ENCODE peak calls at places on chromosomes 2 and 18, in six cellular contexts. One of them, this sample, is unnamed.

GRCh38 chr2:11967946-11968465 is 221.6 kb downstream of the LPIN1 start:
- DNase-seq in HuH-7.5: no peak
- DNase-seq in glutamatergic neuron: no peak
- DNase-seq in EL: peak; percentile 36
- DNase-seq in Kasumi-1: no peak
- DNase-seq in activated gamma-delta T cell treated with Interleukin-2 at 50 U/mL for 16 hours: no peak
- DNase-seq in this sample: no peak

GRCh38 chr2:128626758-128627515 is 308.3 kb upstream of the HS6ST1 start:
- DNase-seq in EL: no peak
- DNase-seq in glutamatergic neuron: peak; percentile 64
- DNase-seq in activated gamma-delta T cell treated with Interleukin-2 at 50 U/mL for 16 hours: no peak
- DNase-seq in Kasumi-1: no peak
- DNase-seq in HuH-7.5: no peak
- DNase-seq in this sample: no peak

GRCh38 chr2:238728322-238729260 is 119.3 kb upstream of the TWIST2 start:
- DNase-seq in activated gamma-delta T cell treated with Interleukin-2 at 50 U/mL for 16 hours: no peak
- DNase-seq in HuH-7.5: no peak
- DNase-seq in glutamatergic neuron: no peak
- DNase-seq in Kasumi-1: no peak
- DNase-seq in EL: peak; percentile 88
- DNase-seq in this sample: no peak

GRCh38 chr18:50518787-50519520 is 40.9 kb upstream of the MAPK4 start:
- DNase-seq in HuH-7.5: no peak
- DNase-seq in EL: no peak
- DNase-seq in Kasumi-1: no peak
- DNase-seq in activated gamma-delta T cell treated with Interleukin-2 at 50 U/mL for 16 hours: no peak
- DNase-seq in glutamatergic neuron: no peak
- DNase-seq in this sample: no peak

GRCh38 chr2:104412384-104412783 is 441.5 kb upstream of the POU3F3 start:
- DNase-seq in activated gamma-delta T cell treated with Interleukin-2 at 50 U/mL for 16 hours: no peak
- DNase-seq in EL: no peak
- DNase-seq in glutamatergic neuron: peak; percentile 64
- DNase-seq in HuH-7.5: no peak
- DNase-seq in Kasumi-1: peak; percentile 20
- DNase-seq in this sample: peak; percentile 80

GRCh38 chr2:121376851-121377250 is 91.8 kb upstream of the TFCP2L1 start:
- DNase-seq in Kasumi-1: no peak
- DNase-seq in glutamatergic neuron: no peak
- DNase-seq in activated gamma-delta T cell treated with Interleukin-2 at 50 U/mL for 16 hours: no peak
- DNase-seq in HuH-7.5: no peak
- DNase-seq in EL: no peak
- DNase-seq in this sample: no peak

GRCh38 chr2:8253781-8254180 is 428.1 kb upstream of the ID2 start:
- DNase-seq in glutamatergic neuron: no peak
- DNase-seq in Kasumi-1: no peak
- DNase-seq in activated gamma-delta T cell treated with Interleukin-2 at 50 U/mL for 16 hours: no peak
- DNase-seq in EL: no peak
- DNase-seq in HuH-7.5: no peak
- DNase-seq in this sample: no peak

GRCh38 chr2:234135750-234136221 is 85.3 kb downstream of the SPP2 start:
- DNase-seq in EL: peak; percentile 74
- DNase-seq in Kasumi-1: peak; percentile 8
- DNase-seq in HuH-7.5: peak; percentile 56
- DNase-seq in activated gamma-delta T cell treated with Interleukin-2 at 50 U/mL for 16 hours: peak; percentile 33
- DNase-seq in glutamatergic neuron: peak; percentile 79
- DNase-seq in this sample: peak; percentile 64

GRCh38 chr2:72893594-72894319 is 6.5 kb downstream of the SPR start:
- DNase-seq in EL: peak; percentile 64
- DNase-seq in glutamatergic neuron: peak; percentile 83
- DNase-seq in activated gamma-delta T cell treated with Interleukin-2 at 50 U/mL for 16 hours: no peak
- DNase-seq in HuH-7.5: peak; percentile 60
- DNase-seq in Kasumi-1: peak; percentile 69
- DNase-seq in this sample: no peak

GRCh38 chr2:20664071-20664390 is 2.9 kb upstream of the GDF7 start:
- DNase-seq in glutamatergic neuron: no peak
- DNase-seq in Kasumi-1: no peak
- DNase-seq in activated gamma-delta T cell treated with Interleukin-2 at 50 U/mL for 16 hours: no peak
- DNase-seq in EL: no peak
- DNase-seq in HuH-7.5: no peak
- DNase-seq in this sample: no peak